ENCODE peak calls at places on chromosome 3, in five cellular contexts. X is neuronal stem cell, E is H9, W is H1, A is mesenchymal stem cell. B is an unnamed sample. For H3K79me1, the result is how much of the 10 kb centered on the place peaks cover.

GRCh38 chr3:69880069-69880640 is 119.4 kb upstream of the SAMMSON start:
- DNase-seq in X (no peak), E (no peak), W (no peak), A (no peak), B (no peak)

GRCh38 chr3:155312781-155313180 is 19.3 kb upstream of the STRIT1 start:
- DNase-seq in W (no peak), A (no peak), E (no peak), X (no peak), B (no peak)

GRCh38 chr3:107264888-107265287 is 112.4 kb upstream of the CCDC54 start:
- DNase-seq in A (peak), E (no peak), W (no peak), X (no peak), B (peak)

GRCh38 chr3:39805650-39806049 is 3.8 kb upstream of the MYRIP start:
- DNase-seq in W (no peak), E (no peak), A (no peak), X (no peak), B (no peak)

GRCh38 chr3:151379083-151379734 is 5.3 kb downstream of the P2RY12 start:
- DNase-seq in A (peak), W (no peak), X (peak), E (peak), B (peak)

GRCh38 chr3:127676456-127676855 is 3.7 kb downstream of the ABTB1 start:
- DNase-seq in X (no peak), W (no peak), A (no peak), E (peak), B (no peak)

GRCh38 chr3:177061382-177061781 is 135.9 kb downstream of the TBL1XR1 start:
- DNase-seq in A (no peak), E (no peak), W (no peak), X (no peak), B (no peak)

GRCh38 chr3:28836199-28836598 is 444.7 kb upstream of the RBMS3 start:
- DNase-seq in X (no peak), A (peak), W (no peak), E (no peak), B (no peak)

GRCh38 chr3:34864011-34864410 is 775.3 kb upstream of the ARPP21 start:
- DNase-seq in E (no peak), X (no peak), W (no peak), A (no peak), B (no peak)

GRCh38 chr3:40720863-40721262 is 196.1 kb downstream of the ZNF621 start:
- DNase-seq in X (no peak), W (no peak), A (no peak), E (no peak), B (no peak)

GRCh38 chr3:98784666-98785600 is 21.8 kb downstream of the ST3GAL6 start:
- DNase-seq in A (peak), X (no peak), W (no peak), E (no peak), B (peak)

GRCh38 chr3:39408493-39409372 is 2.2 kb downstream of the RPSA start:
- DNase-seq in A (no peak), W (no peak), X (no peak), E (no peak), B (no peak)

GRCh38 chr3:99720985-99721632 is 82.7 kb downstream of the COL8A1 start:
- DNase-seq in X (no peak), W (no peak), A (no peak), E (no peak), B (no peak)

GRCh38 chr3:120864541-120864940 is 43.5 kb upstream of the STXBP5L start:
- DNase-seq in W (no peak), A (no peak), X (no peak), E (no peak), B (no peak)

GRCh38 chr3:37387462-37387861 is 213.1 kb upstream of the LRRFIP2 start:
- DNase-seq in A (no peak), W (no peak), X (no peak), E (no peak), B (no peak)

GRCh38 chr3:50170689-50171088 is 15.6 kb downstream of the SEMA3F start:
- DNase-seq in W (no peak), E (no peak), X (no peak), A (peak), B (no peak)

GRCh38 chr3:161423911-161424522 is 52.7 kb upstream of the SPTSSB start:
- DNase-seq in W (no peak), X (peak), A (peak), E (no peak), B (no peak)

GRCh38 chr3:45417949-45418847 is 29.8 kb downstream of the LARS2 start:
- DNase-seq in A (no peak), X (no peak), W (no peak), E (no peak), B (no peak)

GRCh38 chr3:72900048-72900447 is 12.2 kb downstream of the GXYLT2 start:
- DNase-seq in E (no peak), A (no peak), X (no peak), W (no peak), B (no peak)

GRCh38 chr3:33377931-33378330 is 62.3 kb downstream of the UBP1 start:
- DNase-seq in E (no peak), W (no peak), X (no peak), A (peak), B (peak)

GRCh38 chr3:153463895-153464294 is 301.9 kb downstream of the RAP2B start:
- DNase-seq in X (no peak), A (no peak), E (no peak), W (no peak), B (no peak)

GRCh38 chr3:146746190-146746589 is 141.0 kb upstream of the PLSCR5 start:
- DNase-seq in A (no peak), W (no peak), X (no peak), E (no peak), B (no peak)

GRCh38 chr3:133894334-133895207 is 1.1 kb downstream of the RAB6B start:
- DNase-seq in A (no peak), W (no peak), E (peak), X (no peak), B (no peak)

GRCh38 chr3:187319699-187320302 is 28.3 kb upstream of the MASP1 start:
- DNase-seq in X (peak), W (peak), E (peak), A (peak), B (peak)

GRCh38 chr3:195549931-195550519 is 6.9 kb upstream of the PPP1R2 start:
- DNase-seq in E (no peak), A (peak), X (no peak), W (no peak), B (no peak)

GRCh38 chr3:105876745-105877624 is 8.2 kb upstream of the CBLB start:
- DNase-seq in W (no peak), A (no peak), E (no peak), X (no peak), B (no peak)
- H2AFZ ChIP-seq in W (no peak), A (no peak), E (no peak), X (no peak), B (no peak)

GRCh38 chr3:138919304-138919703 is 27.6 kb downstream of the FOXL2 start:
- DNase-seq in E (no peak), W (no peak), X (no peak), A (no peak), B (no peak)

GRCh38 chr3:138916824-138917223 is 30.1 kb downstream of the FOXL2 start:
- DNase-seq in A (no peak), W (no peak), X (no peak), E (no peak), B (peak)

GRCh38 chr3:138923531-138923994 is 23.4 kb downstream of the FOXL2 start:
- DNase-seq in W (no peak), A (peak), X (peak), E (peak), B (peak)

GRCh38 chr3:138915503-138916498 is 31.1 kb downstream of the FOXL2 start:
- DNase-seq in A (peak), X (peak), E (peak), W (no peak), B (peak)

GRCh38 chr3:138921316-138922292 is 25.3 kb downstream of the FOXL2 start:
- DNase-seq in W (no peak), A (peak), E (no peak), X (no peak), B (peak)
- H3K79me1 ChIP-seq in W (under half), A (under half), E (under half), X (under half), B (under half)

GRCh38 chr3:96806336-96806735 is 8.1 kb upstream of the EPHA6 start:
- DNase-seq in E (no peak), X (no peak), A (no peak), W (no peak), B (no peak)

GRCh38 chr3:96803860-96804259 is 10.5 kb upstream of the EPHA6 start:
- DNase-seq in A (no peak), W (no peak), E (no peak), X (no peak), B (no peak)
- H2BK12ac ChIP-seq in A (no peak), W (peak), E (no peak), X (no peak), B (no peak)

GRCh38 chr3:54427501-54427900 is 305.1 kb downstream of the CACNA2D3 start:
- DNase-seq in W (no peak), A (no peak), X (no peak), E (no peak), B (peak)
- H2AFZ ChIP-seq in W (no peak), A (no peak), X (no peak), E (no peak), B (no peak)

DNA sequence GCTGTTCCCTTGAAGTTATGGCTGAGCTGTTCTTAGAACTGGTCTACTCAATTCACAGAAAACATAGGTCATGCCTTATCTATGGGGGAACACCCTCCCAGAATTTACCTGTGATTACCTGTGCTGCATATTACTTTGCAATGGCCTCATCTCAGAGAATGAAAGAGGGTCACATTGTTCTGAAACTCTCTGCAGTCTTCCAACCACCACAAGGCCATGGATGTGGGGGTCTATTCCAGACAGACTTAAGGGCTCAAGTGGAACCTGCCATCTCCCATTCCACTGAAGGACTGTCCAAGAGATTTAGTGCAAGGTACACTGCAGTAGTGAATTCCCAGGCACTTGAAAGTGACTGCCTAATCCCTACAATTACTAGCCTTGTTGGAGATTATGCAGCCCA is 40.1 kb upstream of the RASA2 start:
- DNase-seq in W (no peak), X (no peak), E (no peak), A (no peak), B (no peak)
- H3K79me1 ChIP-seq in W (under half), X (under half), E (under half), A (under half), B (under half)

DNA sequence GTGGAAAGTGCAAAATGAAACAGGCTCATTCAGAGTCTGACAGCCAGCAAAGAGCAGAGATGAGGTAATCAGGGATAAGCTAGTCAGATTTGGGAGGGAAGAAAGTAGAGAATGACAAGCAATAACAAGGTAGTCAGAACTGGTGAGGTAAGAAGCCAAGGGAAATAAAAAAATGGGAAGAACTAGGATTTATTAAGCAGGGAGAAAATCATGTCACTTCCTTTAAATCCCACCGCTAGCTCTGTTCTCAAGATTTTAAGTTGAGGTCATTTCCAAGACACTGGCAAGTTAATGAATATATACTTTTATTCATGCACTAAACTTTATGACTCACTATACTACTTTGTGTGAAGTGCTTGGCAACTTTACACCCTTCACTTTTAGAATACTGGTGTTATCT is 1106.8 kb downstream of the IGSF11 start:
- DNase-seq in A (no peak), E (no peak), W (no peak), X (no peak), B (no peak)
- H2BK12ac ChIP-seq in A (no peak), E (no peak), W (no peak), X (no peak), B (no peak)

DNA sequence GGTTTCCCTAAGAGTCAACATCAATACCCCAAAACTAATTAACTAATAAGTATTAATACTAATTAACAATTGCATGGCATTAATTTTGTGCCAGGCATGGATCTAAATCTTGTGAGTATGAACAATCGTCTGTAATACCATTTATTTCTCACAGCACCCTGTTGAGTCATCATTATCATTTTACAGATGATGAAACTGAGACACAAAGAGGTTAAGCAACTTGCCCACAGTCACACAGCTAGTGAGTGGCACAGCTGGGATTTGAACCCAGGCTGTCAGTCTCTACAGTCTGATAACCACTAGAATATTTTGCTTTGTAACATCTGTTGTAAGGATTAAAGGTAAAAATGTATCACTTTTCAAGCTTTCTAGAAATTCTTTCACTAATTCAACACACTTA is 423.4 kb upstream of the WNT5A start:
- DNase-seq in W (no peak), A (no peak), X (no peak), E (no peak), B (peak)
- H2AFZ ChIP-seq in W (no peak), A (no peak), X (no peak), E (no peak), B (no peak)